ENCODE peak calls at places on chromosome 2, in five cellular contexts. J is fibroblast of pulmonary artery, W is PC-3, K is sigmoid colon, G is A549. N is an unnamed sample.

GRCh38 chr2:69050802-69051201 is 37.8 kb downstream of the ANTXR1 start:
- DNase-seq in J (no peak), G (no peak), W (peak; percentile 68), K (no peak), N (peak; percentile 49)

GRCh38 chr2:241608881-241609280 is 28.1 kb downstream of the THAP4 start:
- DNase-seq in J (no peak), W (no peak), G (no peak), K (no peak), N (no peak)

GRCh38 chr2:27809761-27810241 is 38.3 kb downstream of the MRPL33 start:
- DNase-seq in W (peak; percentile 96), G (peak; percentile 51), K (no peak), J (peak; percentile 72), N (peak; percentile 90)

GRCh38 chr2:176552456-176553135 is 283.4 kb downstream of the MTX2 start:
- DNase-seq in W (peak; percentile 67), K (no peak), G (no peak), J (peak; percentile 58), N (no peak)

GRCh38 chr2:223674998-223675609 is 72.9 kb upstream of the SCG2 start:
- DNase-seq in W (peak; percentile 61), G (peak; percentile 70), J (peak; percentile 71), K (no peak), N (peak; percentile 51)

GRCh38 chr2:190891370-190891769 is 10.7 kb downstream of the GLS start:
- DNase-seq in W (no peak), J (no peak), G (no peak), K (no peak), N (no peak)

GRCh38 chr2:239814917-239815637 is 210.1 kb downstream of the NDUFA10 start:
- DNase-seq in W (no peak), G (no peak), K (peak; percentile 92), J (no peak), N (no peak)

GRCh38 chr2:74025971-74026612 is 41.4 kb downstream of the TET3 start:
- DNase-seq in G (no peak), J (no peak), W (no peak), K (no peak), N (peak; percentile 79)

GRCh38 chr2:168245074-168245825 is 2.1 kb downstream of the STK39 start:
- DNase-seq in K (no peak), W (peak; percentile 60), J (peak; percentile 18), G (no peak), N (peak; percentile 53)

GRCh38 chr2:98769784-98770183 is 38.9 kb upstream of the MGAT4A start:
- DNase-seq in W (peak; percentile 42), J (no peak), G (no peak), K (no peak), N (peak; percentile 38)

GRCh38 chr2:226411727-226412360 is 387.8 kb downstream of the IRS1 start:
- DNase-seq in G (peak; percentile 93), J (peak; percentile 39), K (no peak), W (peak; percentile 96), N (peak; percentile 96)

GRCh38 chr2:10327896-10328666 is 25.4 kb downstream of the HPCAL1 start:
- DNase-seq in J (no peak), K (no peak), W (peak; percentile 65), G (no peak), N (no peak)

GRCh38 chr2:43837033-43837432 is 1.6 kb downstream of the ABCG5 start:
- DNase-seq in G (no peak), K (no peak), W (no peak), J (no peak), N (no peak)

GRCh38 chr2:20604401-20604911 is 46.4 kb downstream of the HS1BP3 start:
- DNase-seq in K (peak; percentile 73), J (no peak), G (no peak), W (no peak), N (no peak)
- TF ChIP-seq CTCF in K (no peak), J (no peak), G (no peak), W (no peak), N (no peak)

DNA sequence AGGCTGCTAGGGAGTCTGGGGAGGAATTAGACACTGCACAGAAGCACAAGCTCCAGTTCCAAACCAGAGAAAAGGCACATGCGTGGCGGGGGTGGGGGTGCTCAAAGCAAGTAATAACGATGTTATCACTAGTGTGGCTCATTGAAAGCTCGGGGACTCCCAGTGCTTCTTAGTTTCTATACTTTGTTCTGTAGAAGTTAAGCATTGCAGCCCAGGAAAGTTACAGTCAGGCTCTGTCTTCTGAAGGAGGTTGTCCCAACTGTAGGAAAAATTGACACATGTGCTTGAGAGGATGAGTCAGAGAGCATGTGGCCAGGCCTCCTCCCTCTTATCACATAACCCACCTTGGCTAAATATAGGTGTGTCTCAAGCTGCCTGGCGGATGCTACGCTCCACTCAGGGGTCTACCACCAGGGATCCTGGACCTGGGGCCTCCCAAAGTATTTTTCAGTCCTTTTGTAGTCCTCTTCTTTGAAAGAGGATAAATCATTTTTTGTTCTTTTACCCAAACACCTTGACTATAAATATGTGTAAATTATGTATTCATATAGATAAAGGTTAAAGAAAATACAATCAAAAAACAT is 3.8 kb downstream of the GALNT5 start:
- DNase-seq in J (peak; percentile 51), G (peak; percentile 88), W (peak; percentile 86), K (no peak), N (peak; percentile 91)
- H3K4me3 ChIP-seq in J (peak overlapping the region; percentile 12), G (no peak overlapping the region), W (peak overlapping the region; percentile 8), K (no peak overlapping the region), N (peak overlapping the region; percentile 62)

GRCh38 chr2:23617167-23617787 is 232.3 kb downstream of the KLHL29 start:
- DNase-seq in J (peak; percentile 77), K (peak; percentile 97), G (no peak), W (no peak), N (no peak)
- TF ChIP-seq CTCF in J (peak; percentile 72), K (peak; percentile 68), G (no peak), W (no peak), N (peak; percentile 32)

GRCh38 chr2:138691667-138692066 is 88.5 kb downstream of the NXPH2 start:
- DNase-seq in J (no peak), W (no peak), G (no peak), K (no peak), N (no peak)
- H3K4me3 ChIP-seq in J (no peak overlapping the region), W (no peak overlapping the region), G (no peak overlapping the region), K (no peak overlapping the region), N (no peak overlapping the region)

GRCh38 chr2:85635636-85636035 is 19.6 kb downstream of the USP39 start:
- DNase-seq in J (peak; percentile 5), W (no peak), G (no peak), K (no peak), N (no peak)
- TF ChIP-seq CTCF in J (no peak), W (no peak), G (no peak), K (no peak), N (no peak)

GRCh38 chr2:200587007-200587616 is 1.3 kb downstream of the AOX1 start:
- DNase-seq in K (no peak), W (no peak), J (no peak), G (no peak), N (no peak)

GRCh38 chr2:200588076-200588678 is 2.4 kb downstream of the AOX1 start:
- DNase-seq in G (no peak), J (no peak), K (no peak), W (no peak), N (no peak)

GRCh38 chr2:200585730-200586643 is at the start of gene AOX1:
- DNase-seq in G (no peak), J (peak; percentile 64), W (no peak), K (peak; percentile 90), N (peak; percentile 42)

GRCh38 chr2:200585340-200585729 is 479 bp upstream of the AOX1 start:
- DNase-seq in W (no peak), J (no peak), K (no peak), G (no peak), N (no peak)

DNA sequence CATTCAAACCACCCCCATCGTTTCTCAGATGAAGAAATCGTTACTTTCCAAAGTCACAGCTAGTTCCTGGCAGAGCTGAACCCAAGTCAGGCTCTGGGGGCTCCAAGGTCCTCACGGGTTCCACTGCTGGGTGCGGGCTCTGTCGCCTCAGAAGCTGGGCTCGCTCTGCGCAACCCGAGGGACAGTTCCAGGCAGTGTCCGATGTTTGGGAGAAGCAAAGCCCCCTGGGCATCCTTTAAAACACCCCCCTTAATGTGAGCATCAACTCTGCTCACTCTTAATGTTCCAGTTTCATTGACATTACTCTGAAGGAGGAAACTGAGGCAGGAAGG is 796 bp downstream of the AOX1 start:
- DNase-seq in W (no peak), G (no peak), K (no peak), J (no peak), N (no peak)
- H3K4me3 ChIP-seq in W (no peak overlapping the region), G (no peak overlapping the region), K (peak overlapping the region; percentile 66), J (peak overlapping the region; percentile 52), N (no peak overlapping the region)

DNA sequence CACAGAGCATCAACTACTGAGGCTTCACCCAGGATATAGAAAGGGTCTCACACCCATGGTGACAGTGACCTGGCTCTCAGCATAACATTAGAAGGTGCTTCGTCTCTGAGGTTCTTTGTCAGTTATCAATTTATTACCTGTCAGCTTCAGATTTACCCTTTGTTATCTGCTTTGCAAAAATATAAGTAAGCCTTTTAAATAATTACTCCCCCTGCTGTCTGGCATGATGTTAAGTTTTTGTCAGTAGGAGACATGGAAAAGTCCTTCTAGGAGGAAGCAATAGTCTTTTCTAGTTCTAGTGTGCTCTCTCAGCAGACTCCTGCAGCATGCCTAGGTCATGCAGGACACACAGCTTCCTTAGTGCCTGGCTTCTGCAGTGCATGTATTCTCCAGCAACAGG is 149.9 kb downstream of the RDH14 start:
- DNase-seq in K (no peak), G (no peak), W (peak; percentile 16), J (no peak), N (no peak)
- TF ChIP-seq CTCF in K (no peak), G (peak; percentile 10), W (peak; percentile 40), J (peak; percentile 10), N (peak; percentile 2)

DNA sequence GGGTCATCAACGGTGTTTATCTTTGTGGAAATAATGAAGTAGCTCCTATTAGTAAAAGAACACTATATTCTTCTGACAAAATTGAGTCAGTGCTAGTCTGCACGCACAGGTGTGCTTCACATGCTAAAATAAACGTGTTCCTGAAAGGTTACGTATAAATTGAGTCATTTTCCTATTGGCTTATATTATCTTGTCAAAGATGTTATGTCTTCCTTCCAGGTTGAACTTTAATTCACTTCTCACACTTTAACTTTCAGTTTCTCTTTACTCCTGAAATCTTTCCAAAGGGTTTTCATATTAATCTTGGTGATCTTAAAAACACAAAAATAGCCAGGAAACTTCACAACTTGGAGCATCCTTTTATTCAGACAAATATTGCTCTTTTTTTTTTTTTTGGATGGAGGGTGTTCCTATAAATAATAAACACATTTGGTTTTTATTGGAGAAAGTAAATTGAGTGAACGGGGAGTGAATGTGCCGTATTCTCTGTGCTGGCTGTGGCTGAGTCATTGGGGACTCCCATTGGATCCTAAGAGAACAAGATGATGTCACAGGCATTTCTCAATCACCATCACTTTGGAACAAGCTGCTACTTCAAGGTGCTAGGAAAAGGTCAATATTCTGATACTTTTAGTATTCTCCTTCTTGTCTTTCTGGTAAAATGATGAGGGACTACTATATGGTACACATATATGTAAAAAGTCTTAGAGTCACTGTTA is 150.2 kb upstream of the SPATS2L start:
- DNase-seq in W (peak; percentile 63), J (peak; percentile 90), G (peak; percentile 62), K (no peak), N (peak; percentile 93)
- H3K4me3 ChIP-seq in W (peak overlapping the region; percentile 58), J (peak overlapping the region; percentile 52), G (no peak overlapping the region), K (peak overlapping the region; percentile 34), N (peak overlapping the region; percentile 19)

N was measured in epithelial cell of esophagus.